ENCODE peak calls at places on chromosomes 7 and 10, in six cellular contexts. F is psoas muscle; W is GM23248; P is upper lobe of right lung; X is CD8-positive, alpha-beta T cell; H is A549. S is an unnamed sample.
A peak's percentile ranks its signal among the peaks of the same experiment; 100 is the strongest.

GRCh38 chr7:55534262-55534915 is 37.9 kb downstream of the VOPP1 start:
- DNase-seq in H (no peak), F (no peak), P (peak; percentile 77), X (peak; percentile 58), W (peak; percentile 84), S (peak; percentile 9)

GRCh38 chr7:4725014-4725951 is 43.2 kb downstream of the FOXK1 start:
- DNase-seq in W (peak; percentile 96), X (peak; percentile 73), H (peak; percentile 71), P (peak; percentile 93), F (peak; percentile 79), S (peak; percentile 57)

GRCh38 chr10:11396311-11396960 is 215.0 kb downstream of the USP6NL start:
- DNase-seq in H (no peak), X (no peak), F (no peak), P (no peak), W (no peak), S (no peak)

GRCh38 chr7:55205124-55205955 is 159.8 kb upstream of the LANCL2 start:
- DNase-seq in F (no peak), X (no peak), P (no peak), H (no peak), W (no peak), S (no peak)

GRCh38 chr7:136677456-136678365 is 190.7 kb upstream of the CHRM2 start:
- DNase-seq in P (no peak), F (no peak), X (no peak), H (no peak), W (peak; percentile 70), S (no peak)

GRCh38 chr7:41696323-41696916 is 6.5 kb downstream of the INHBA start:
- DNase-seq in X (no peak), P (peak; percentile 77), F (peak; percentile 73), W (peak; percentile 89), H (peak; percentile 61), S (no peak)

GRCh38 chr7:80921130-80921529 is 2.3 kb upstream of the SEMA3C start:
- DNase-seq in W (no peak), F (no peak), X (no peak), H (peak; percentile 64), P (no peak), S (no peak)

GRCh38 chr10:90642136-90642535 is 215.7 kb downstream of the HTR7 start:
- DNase-seq in P (no peak), F (no peak), H (no peak), W (no peak), X (no peak), S (no peak)

GRCh38 chr7:105173586-105173985 is 159.6 kb downstream of the KMT2E start:
- DNase-seq in P (no peak), X (no peak), H (no peak), F (no peak), W (no peak), S (no peak)

GRCh38 chr10:85060944-85061343 is 732.6 kb downstream of the CCSER2 start:
- DNase-seq in X (no peak), F (no peak), H (no peak), P (no peak), W (no peak), S (no peak)

GRCh38 chr7:46810986-46811385 is 770.9 kb downstream of the TNS3 start:
- DNase-seq in W (peak; percentile 35), F (no peak), H (no peak), P (no peak), X (no peak), S (no peak)

GRCh38 chr10:71059059-71059818 is 153.1 kb upstream of the UNC5B start:
- DNase-seq in P (no peak), W (no peak), X (no peak), F (peak; percentile 32), H (no peak), S (no peak)

GRCh38 chr10:91191581-91191919 is 28.9 kb upstream of the PCGF5 start:
- DNase-seq in H (no peak), P (no peak), X (no peak), W (no peak), F (no peak), S (no peak)

GRCh38 chr7:138125598-138126111 is 49.4 kb downstream of the AKR1D1 start:
- DNase-seq in H (peak; percentile 14), F (no peak), X (no peak), P (no peak), W (peak; percentile 64), S (no peak)

GRCh38 chr10:131641898-131642297 is 258.9 kb upstream of the PPP2R2D start:
- DNase-seq in H (no peak), W (no peak), P (peak; percentile 35), F (no peak), X (no peak), S (no peak)

GRCh38 chr10:54434782-54435181 is 366.2 kb downstream of the PCDH15 start:
- DNase-seq in X (no peak), F (no peak), W (no peak), H (no peak), P (no peak), S (no peak)

GRCh38 chr7:101519324-101520017 is 109.6 kb downstream of the MYL10 start:
- DNase-seq in F (no peak), H (no peak), X (no peak), P (no peak), W (peak; percentile 69), S (no peak)

GRCh38 chr7:47382200-47382599 is 199.7 kb downstream of the TNS3 start:
- DNase-seq in P (no peak), W (no peak), H (no peak), X (no peak), F (no peak), S (no peak)

GRCh38 chr7:47357398-47357797 is 224.5 kb downstream of the TNS3 start:
- DNase-seq in P (no peak), F (no peak), X (no peak), H (no peak), W (no peak), S (no peak)

GRCh38 chr10:80382989-80383388 is 25.4 kb upstream of the PRXL2A start:
- DNase-seq in P (no peak), X (peak; percentile 61), W (peak; percentile 58), F (peak; percentile 22), H (peak; percentile 46), S (peak; percentile 53)
- H3K4me3 ChIP-seq in P (no peak overlapping the region), X (no peak overlapping the region), W (no peak overlapping the region), F (no peak overlapping the region), H (no peak overlapping the region), S (no peak overlapping the region)

GRCh38 chr7:36210542-36210941 is 57.5 kb downstream of the EEPD1 start:
- DNase-seq in P (no peak), W (no peak), H (no peak), X (no peak), F (peak; percentile 33), S (no peak)
- H3K4me1 ChIP-seq in P (peaks cover 18% of the 10 kb centered on the region), W (peaks cover 19% of the 10 kb centered on the region), H (peaks cover 65% of the 10 kb centered on the region), X (peaks cover 4% of the 10 kb centered on the region), F (peaks cover 86% of the 10 kb centered on the region), S (peaks cover 24% of the 10 kb centered on the region)

GRCh38 chr7:158052381-158053095 is 535.1 kb downstream of the PTPRN2 start:
- DNase-seq in P (peak; percentile 41), H (no peak), F (no peak), X (no peak), W (no peak), S (no peak)
- H3K9me3 ChIP-seq in P (no peaks in the 10 kb centered on the region), H (no peaks in the 10 kb centered on the region), F (no peaks in the 10 kb centered on the region), X (no peaks in the 10 kb centered on the region), W (no peaks in the 10 kb centered on the region), S (no peaks in the 10 kb centered on the region)

GRCh38 chr7:112337177-112337576 is 113.1 kb upstream of the IFRD1 start:
- DNase-seq in W (no peak), F (no peak), H (no peak), X (no peak), P (no peak), S (no peak)
- H3K4me3 ChIP-seq in W (no peak overlapping the region), F (no peak overlapping the region), H (no peak overlapping the region), X (no peak overlapping the region), P (no peak overlapping the region), S (no peak overlapping the region)

GRCh38 chr10:93438796-93439253 is 43.3 kb downstream of the MYOF start:
- DNase-seq in P (peak; percentile 76), W (no peak), F (no peak), X (no peak), H (peak; percentile 74), S (no peak)
- H3K4me1 ChIP-seq in P (peaks cover 88% of the 10 kb centered on the region), W (peaks cover 72% of the 10 kb centered on the region), F (peaks cover 22% of the 10 kb centered on the region), X (no peaks in the 10 kb centered on the region), H (peaks cover 94% of the 10 kb centered on the region), S (no peaks in the 10 kb centered on the region)

GRCh38 chr7:65475734-65476319 is 102.2 kb downstream of the ZNF92 start:
- DNase-seq in X (peak; percentile 29), W (no peak), H (no peak), P (no peak), F (no peak), S (peak; percentile 65)
- H3K9me3 ChIP-seq in X (no peaks in the 10 kb centered on the region), W (no peaks in the 10 kb centered on the region), H (no peaks in the 10 kb centered on the region), P (no peaks in the 10 kb centered on the region), F (no peaks in the 10 kb centered on the region), S (no peaks in the 10 kb centered on the region)

S was measured in CD8-positive, alpha-beta memory T cell.